ENCODE peak calls at places on chromosomes 1 and 21, in four cellular contexts. F is heart left ventricle; V is naive thymus-derived CD8-positive, alpha-beta T cell; P is CD4-positive, CD25-positive, alpha-beta regulatory T cell. D is an unnamed sample.

GRCh38 chr21:35716886-35717285 is 343.4 kb downstream of the SETD4 start:
- ATAC-seq in F (no peak), V (no peak), P (no peak), D (no peak)

GRCh38 chr1:169631249-169631648 is 1.3 kb upstream of the SELP start:
- ATAC-seq in F (no peak), V (no peak), P (no peak), D (no peak)

GRCh38 chr1:58204284-58204683 is 342.2 kb downstream of the OMA1 start:
- ATAC-seq in F (no peak), V (no peak), P (no peak), D (no peak)

GRCh38 chr1:208172389-208173140 is 71.6 kb downstream of the PLXNA2 start:
- ATAC-seq in F (peak), V (no peak), P (no peak), D (no peak)

GRCh38 chr1:167110586-167110985 is 16.7 kb downstream of the STYXL2 start:
- ATAC-seq in F (no peak), V (peak), P (peak), D (peak)

GRCh38 chr1:231628207-231628876 is 1.8 kb downstream of the DISC1 start:
- ATAC-seq in F (no peak), V (no peak), P (peak), D (no peak)

GRCh38 chr1:172185206-172185605 is 235.3 kb upstream of the C1orf105 start:
- ATAC-seq in F (no peak), V (no peak), P (no peak), D (peak)

GRCh38 chr1:83615379-83615778 is 383.6 kb downstream of the TTLL7 start:
- ATAC-seq in F (no peak), V (no peak), P (no peak), D (peak)

GRCh38 chr1:186494832-186495271 is 33.9 kb upstream of the PDC start:
- ATAC-seq in F (no peak), V (no peak), P (no peak), D (peak)

GRCh38 chr1:54329337-54329954 is 76.7 kb downstream of the SSBP3 start:
- ATAC-seq in F (no peak), V (no peak), P (no peak), D (no peak)

GRCh38 chr1:244075247-244075722 is 24.2 kb downstream of the ZBTB18 start:
- ATAC-seq in F (no peak), V (peak), P (peak), D (peak)

D was measured in stimulated activated memory B cell treated with anti-CD40 and anti-IgM and Interleukin-4, amounts not matched to agents 10 μg/mL and 1 μg/mL and 100 μg/mL, for 72 hours.